ENCODE peak calls at places on chromosomes 4 and X, in eight cellular contexts. P is IMR-90, K is prostate gland, C is heart left ventricle, A is thyroid gland, J is stomach, V is suprapubic skin, F is sigmoid colon. M is an unnamed sample.

GRCh38 chr4:185215261-185215660 is 5.9 kb downstream of the SNX25 start:
- DNase-seq in J (no peak), A (peak; percentile 20), C (no peak), V (no peak), K (no peak), F (no peak), P (peak; percentile 18), M (no peak)

GRCh38 chr4:176444741-176445140 is 125.0 kb downstream of the SPCS3 start:
- DNase-seq in P (peak; percentile 91), V (no peak), A (no peak), C (no peak), J (no peak), K (no peak), F (no peak), M (no peak)

GRCh38 chr4:83284161-83285021 is at the start of gene COQ2:
- DNase-seq in K (peak; percentile 93), A (peak; percentile 96), J (peak; percentile 95), P (peak; percentile 92), V (peak; percentile 97), F (peak; percentile 98), C (peak; percentile 97), M (peak; percentile 97)

GRCh38 chr4:19880205-19880604 is 371.5 kb upstream of the SLIT2 start:
- DNase-seq in J (no peak), C (no peak), A (no peak), K (no peak), F (no peak), V (no peak), P (peak; percentile 12), M (no peak)

GRCh38 chr4:184396001-184396400 is 78.3 kb downstream of the IRF2 start:
- DNase-seq in P (no peak), C (no peak), A (no peak), F (no peak), K (no peak), J (no peak), V (no peak), M (no peak)

GRCh38 chr4:159390648-159391047 is 287.8 kb downstream of the RAPGEF2 start:
- DNase-seq in P (peak; percentile 98), F (no peak), J (no peak), V (no peak), A (no peak), C (no peak), K (peak; percentile 16), M (no peak)

GRCh38 chr4:8297691-8298485 is 28.3 kb downstream of the HTRA3 start:
- DNase-seq in A (no peak), F (peak; percentile 46), C (peak; percentile 25), K (no peak), V (peak; percentile 63), P (no peak), J (no peak), M (peak; percentile 4)

GRCh38 chr4:86511590-86511989 is 82.5 kb upstream of the PTPN13 start:
- DNase-seq in A (no peak), K (no peak), P (no peak), F (no peak), V (no peak), J (no peak), C (no peak), M (no peak)

GRCh38 chrX:31130457-31131215 is 58.8 kb upstream of the FTHL17 start:
- DNase-seq in P (no peak), V (no peak), A (no peak), C (no peak), K (no peak), J (no peak), F (no peak), M (no peak)

GRCh38 chrX:130746709-130747347 is 156.2 kb downstream of the ENOX2 start:
- DNase-seq in C (no peak), F (no peak), J (no peak), A (no peak), K (no peak), V (no peak), P (peak; percentile 22), M (no peak)

GRCh38 chr4:184588893-184589292 is 60.4 kb downstream of the CASP3 start:
- DNase-seq in V (no peak), J (no peak), F (no peak), P (no peak), A (no peak), C (no peak), K (no peak), M (no peak)

GRCh38 chrX:151982217-151982616 is 7.7 kb upstream of the GABRE start:
- DNase-seq in J (no peak), C (no peak), P (peak; percentile 36), A (no peak), K (no peak), V (no peak), F (no peak), M (no peak)

GRCh38 chr4:99998062-99998880 is 48.2 kb upstream of the H2AZ1 start:
- DNase-seq in J (no peak), A (no peak), V (no peak), F (no peak), C (no peak), K (no peak), P (peak; percentile 62), M (no peak)

GRCh38 chr4:6446538-6447451 is 25.6 kb downstream of the PPP2R2C start:
- DNase-seq in A (no peak), P (no peak), J (peak; percentile 41), K (no peak), C (peak; percentile 68), V (no peak), F (no peak), M (no peak)

GRCh38 chr4:53734584-53735363 is 143.5 kb upstream of the LNX1 start:
- DNase-seq in K (no peak), F (no peak), P (peak; percentile 75), C (no peak), A (no peak), V (no peak), J (no peak), M (no peak)

GRCh38 chrX:65690057-65690855 is 22.8 kb downstream of the MSN start:
- DNase-seq in P (peak; percentile 78), C (peak; percentile 43), V (no peak), K (no peak), J (no peak), F (peak; percentile 72), A (peak; percentile 71), M (no peak)

GRCh38 chr4:104531390-104531789 is 36.7 kb upstream of the CXXC4 start:
- DNase-seq in J (no peak), P (no peak), F (no peak), K (no peak), C (no peak), A (no peak), V (no peak), M (no peak)

DNA sequence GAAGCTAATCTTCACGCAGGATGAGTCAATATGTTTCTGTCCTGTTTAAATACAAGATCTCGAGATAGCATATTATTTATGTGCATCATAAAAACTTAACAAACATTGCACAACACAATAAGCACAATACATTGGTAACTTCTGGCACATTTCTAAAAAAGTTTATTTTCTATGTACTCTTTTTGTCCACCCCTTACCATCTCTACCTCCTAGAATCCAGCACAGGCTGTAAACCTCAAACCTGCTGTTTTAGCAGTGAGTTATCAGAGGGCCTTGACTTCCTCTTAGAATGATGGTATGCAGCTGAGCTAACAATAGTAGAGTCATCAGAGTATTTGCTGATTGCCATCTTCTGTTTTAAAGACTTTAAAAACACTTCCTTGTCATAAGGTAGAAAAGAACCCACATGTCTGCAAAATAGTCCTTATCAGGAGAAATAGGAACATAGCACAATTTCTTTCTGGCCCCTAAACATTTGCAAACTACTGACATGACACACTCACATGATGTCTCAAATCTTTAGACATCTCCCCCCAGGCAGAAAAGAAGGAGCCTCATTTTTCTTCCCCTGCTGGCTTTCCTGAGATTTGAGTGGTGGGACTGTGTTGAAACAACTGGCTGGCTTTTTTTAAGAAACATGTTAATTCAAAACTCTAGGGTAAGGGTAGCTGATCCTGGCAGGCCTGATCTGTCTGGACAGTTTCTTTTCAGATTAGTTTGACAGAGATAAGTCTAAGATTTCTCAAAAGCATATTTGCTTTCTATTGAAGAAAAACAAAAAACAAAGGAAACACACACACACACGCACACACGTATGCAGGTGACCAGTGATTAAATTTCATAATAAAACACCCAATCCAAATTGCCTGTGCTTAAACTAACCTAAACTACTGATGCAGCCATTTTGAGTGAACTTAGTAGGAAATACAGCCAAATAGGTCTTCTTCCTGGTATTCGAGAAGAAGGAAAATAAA is 10.3 kb upstream of the CCNG2 start:
- DNase-seq in P (no peak), F (no peak), C (no peak), V (no peak), K (peak; percentile 52), A (no peak), J (no peak), M (no peak)
- H3K4me1 ChIP-seq in P (no peaks in the 10 kb centered on the region), F (no peaks in the 10 kb centered on the region), C (peaks cover 6% of the 10 kb centered on the region), V (peaks cover 26% of the 10 kb centered on the region), K (peaks cover 25% of the 10 kb centered on the region), A (no peaks in the 10 kb centered on the region), J (no peaks in the 10 kb centered on the region), M (peaks cover 9% of the 10 kb centered on the region)

GRCh38 chr4:48853604-48854394 is 22.9 kb downstream of the OCIAD1 start:
- DNase-seq in C (no peak), A (no peak), F (no peak), J (no peak), P (no peak), K (no peak), V (no peak), M (no peak)
- H3K36me3 ChIP-seq in C (peaks cover 94% of the 10 kb centered on the region), A (peaks cover 24% of the 10 kb centered on the region), F (no peaks in the 10 kb centered on the region), J (peaks cover 90% of the 10 kb centered on the region), P (peaks cover 24% of the 10 kb centered on the region), K (no peaks in the 10 kb centered on the region), V (peaks cover 51% of the 10 kb centered on the region), M (no peaks in the 10 kb centered on the region)

DNA sequence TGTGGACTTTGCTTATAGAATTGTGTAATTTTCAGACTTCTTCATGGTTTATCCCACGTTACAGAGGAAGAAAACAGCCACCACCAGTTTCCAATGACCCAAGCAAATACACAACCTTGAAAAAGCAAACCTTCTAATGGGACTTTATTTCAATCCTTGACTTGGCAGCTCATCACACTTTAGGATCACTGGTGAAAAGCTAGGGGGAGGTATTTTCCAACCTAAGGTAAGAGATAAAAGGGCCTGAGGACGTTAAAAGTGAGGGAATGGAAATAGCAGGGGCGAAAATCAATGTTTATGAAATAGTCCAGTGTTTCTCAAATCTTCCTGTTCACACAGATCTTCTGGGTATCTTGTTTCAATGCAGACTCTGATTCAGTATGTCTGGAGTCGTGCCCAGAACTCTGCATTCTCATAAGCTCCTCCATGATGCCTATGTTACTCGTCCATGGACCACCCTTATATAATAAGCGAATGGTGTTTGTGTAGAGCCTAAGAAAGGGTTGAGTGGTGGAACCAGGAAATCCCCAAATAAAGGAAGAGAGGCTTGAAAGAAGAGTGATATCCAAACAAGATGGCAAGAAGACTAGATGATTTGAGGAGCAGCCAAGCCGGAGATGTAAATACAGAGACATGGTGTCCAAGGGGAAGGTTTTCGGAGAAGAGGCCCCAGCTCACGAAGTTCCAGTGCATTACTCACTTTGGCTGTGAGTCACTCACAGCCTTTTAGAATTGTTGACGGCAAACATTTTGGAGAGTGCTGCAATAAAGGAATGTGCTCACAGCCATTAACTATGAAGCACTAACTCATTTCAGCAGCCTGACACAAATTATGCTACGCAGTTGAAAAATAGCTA is 215.6 kb upstream of the PPARGC1A start:
- DNase-seq in C (no peak), V (no peak), J (no peak), F (no peak), A (no peak), P (peak; percentile 99), K (no peak), M (no peak)
- TF ChIP-seq POLR2A in C (no peak), V (no peak), J (no peak), F (no peak), A (no peak), P (no peak), K (no peak), M (no peak)

DNA sequence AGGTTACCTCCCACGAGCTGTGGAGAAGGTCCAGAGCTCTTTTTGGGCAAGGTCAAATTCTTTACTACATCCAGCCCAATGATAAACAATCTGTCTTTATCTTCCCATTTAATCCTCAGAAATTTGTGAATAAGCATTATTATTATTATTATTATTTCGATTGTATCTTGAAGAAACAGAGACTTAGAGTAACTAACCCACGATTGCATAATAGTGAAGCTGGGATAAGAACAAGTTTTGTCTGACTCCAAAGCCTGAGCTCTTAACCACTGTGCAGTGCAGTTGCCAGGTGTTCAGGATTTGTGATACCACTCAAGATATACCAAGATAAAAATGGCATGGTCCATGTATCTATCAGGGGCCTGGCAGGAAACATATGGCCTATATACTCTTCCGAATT is 166.5 kb upstream of the LDB2 start:
- DNase-seq in K (no peak), V (no peak), F (no peak), A (no peak), J (no peak), P (no peak), C (no peak), M (no peak)
- H3K4me1 ChIP-seq in K (no peaks in the 10 kb centered on the region), V (peaks cover 21% of the 10 kb centered on the region), F (peaks cover 24% of the 10 kb centered on the region), A (no peaks in the 10 kb centered on the region), J (no peaks in the 10 kb centered on the region), P (peaks cover 30% of the 10 kb centered on the region), C (peaks cover 2% of the 10 kb centered on the region), M (no peaks in the 10 kb centered on the region)